ENCODE peak calls at places on chromosomes 13 and 19, in four cellular contexts. E is lower lobe of right lung, C is ascending aorta, K is A549. U is an unnamed sample.
A peak's percentile ranks its signal among the peaks of the same experiment; 100 is the strongest.

GRCh38 chr13:43441464-43441863 is 345.3 kb downstream of the ENOX1 start:
- DNase-seq in E (no peak), C (no peak), K (no peak), U (no peak)

GRCh38 chr19:17658240-17658639 is 29.9 kb downstream of the UNC13A start:
- DNase-seq in E (no peak), C (no peak), K (no peak), U (no peak)

GRCh38 chr13:57624565-57625435 is 6.7 kb upstream of the PCDH17 start:
- DNase-seq in E (no peak), C (no peak), K (peak; percentile 51), U (no peak)

GRCh38 chr19:28456708-28457320 is 756.1 kb downstream of the UQCRFS1 start:
- DNase-seq in E (no peak), C (no peak), K (no peak), U (no peak)

GRCh38 chr13:25292301-25292700 is 5.0 kb upstream of the MTMR6 start:
- DNase-seq in E (no peak), C (no peak), K (no peak), U (no peak)

GRCh38 chr19:2332341-2333026 is 4.0 kb downstream of the SPPL2B start:
- DNase-seq in E (no peak), C (no peak), K (no peak), U (no peak)

GRCh38 chr19:53492153-53492552 is 24.6 kb downstream of the ZNF813 start:
- DNase-seq in E (no peak), C (no peak), K (no peak), U (no peak)

GRCh38 chr13:81304121-81304659 is 963.3 kb upstream of the SPRY2 start:
- DNase-seq in E (no peak), C (no peak), K (no peak), U (no peak)

GRCh38 chr13:107025991-107026390 is 458.1 kb upstream of the ARGLU1 start:
- DNase-seq in E (peak; percentile 51), C (peak; percentile 78), K (no peak), U (peak; percentile 91)

GRCh38 chr13:77583551-77583950 is 48.0 kb downstream of the SCEL start:
- DNase-seq in E (no peak), C (no peak), K (no peak), U (no peak)

GRCh38 chr19:46069841-46070341 is 29.1 kb upstream of the IGFL4 start:
- DNase-seq in E (no peak), C (no peak), K (peak; percentile 75), U (no peak)

GRCh38 chr19:8573316-8573715 is 3.9 kb downstream of the MYO1F start:
- DNase-seq in E (no peak), C (no peak), K (no peak), U (no peak)

GRCh38 chr13:50626031-50626643 is 217.4 kb downstream of the DLEU7 start:
- DNase-seq in E (no peak), C (no peak), K (no peak), U (no peak)

GRCh38 chr19:2239771-2240770 is 3.4 kb downstream of the SF3A2 start:
- DNase-seq in E (no peak), C (no peak), K (no peak), U (no peak)

GRCh38 chr13:57017357-57017756 is 123.4 kb upstream of the PRR20A start:
- DNase-seq in E (no peak), C (no peak), K (no peak), U (no peak)

GRCh38 chr19:17323274-17323972 is 11.2 kb downstream of the ANO8 start:
- DNase-seq in E (no peak), C (no peak), K (no peak), U (no peak)

GRCh38 chr19:49430172-49430677 is 5.0 kb downstream of the GFY start:
- DNase-seq in E (no peak), C (no peak), K (peak; percentile 64), U (no peak)

GRCh38 chr19:42351079-42351735 is 25.8 kb downstream of the MEGF8 start:
- DNase-seq in E (no peak), C (no peak), K (no peak), U (no peak)

GRCh38 chr13:58682616-58683015 is 1051.1 kb downstream of the PCDH17 start:
- DNase-seq in E (no peak), C (no peak), K (no peak), U (no peak)

GRCh38 chr19:39162441-39163043 is 34.2 kb upstream of the NCCRP1 start:
- DNase-seq in E (no peak), C (no peak), K (no peak), U (no peak)

GRCh38 chr13:112969692-112970338 is 801 bp downstream of the MCF2L start:
- DNase-seq in E (no peak), C (no peak), K (no peak), U (no peak)

GRCh38 chr13:101618440-101619187 is 166.1 kb downstream of the ITGBL1 start:
- DNase-seq in E (no peak), C (no peak), K (no peak), U (no peak)
- H3K27ac ChIP-seq in E (no peak overlapping the region), C (no peak overlapping the region), K (no peak overlapping the region), U (no peak overlapping the region)

GRCh38 chr13:73943137-73943964 is 190.9 kb downstream of the KLF12 start:
- DNase-seq in E (no peak), C (no peak), K (no peak), U (no peak)

GRCh38 chr13:73945871-73946270 is 188.3 kb downstream of the KLF12 start:
- DNase-seq in E (no peak), C (no peak), K (no peak), U (no peak)

GRCh38 chr13:73948848-73949529 is 185.2 kb downstream of the KLF12 start:
- DNase-seq in E (no peak), C (no peak), K (no peak), U (no peak)

GRCh38 chr13:73943965-73944233 is 190.3 kb downstream of the KLF12 start:
- DNase-seq in E (no peak), C (no peak), K (no peak), U (no peak)

GRCh38 chr13:73945371-73945770 is 188.8 kb downstream of the KLF12 start:
- DNase-seq in E (no peak), C (no peak), K (no peak), U (no peak)
- TF ChIP-seq CTCF in E (no peak), C (no peak), K (no peak), U (no peak)

GRCh38 chr13:38667526-38668094 is 19.3 kb upstream of the FREM2 start:
- DNase-seq in E (no peak), C (no peak), K (no peak), U (no peak)
- H3K4me3 ChIP-seq in E (no peak overlapping the region), C (no peak overlapping the region), K (no peak overlapping the region), U (no peak overlapping the region)

GRCh38 chr13:20198781-20199180 is 6.0 kb upstream of the GJB2 start:
- DNase-seq in E (no peak), C (no peak), K (no peak), U (no peak)

GRCh38 chr13:20193142-20193923 is 595 bp upstream of the GJB2 start:
- DNase-seq in E (no peak), C (no peak), K (no peak), U (peak; percentile 64)

GRCh38 chr13:20195846-20196245 is 3.1 kb upstream of the GJB2 start:
- DNase-seq in E (no peak), C (no peak), K (no peak), U (peak; percentile 8)

GRCh38 chr13:20193924-20194631 is 1.3 kb upstream of the GJB2 start:
- DNase-seq in E (no peak), C (no peak), K (no peak), U (peak; percentile 61)

DNA sequence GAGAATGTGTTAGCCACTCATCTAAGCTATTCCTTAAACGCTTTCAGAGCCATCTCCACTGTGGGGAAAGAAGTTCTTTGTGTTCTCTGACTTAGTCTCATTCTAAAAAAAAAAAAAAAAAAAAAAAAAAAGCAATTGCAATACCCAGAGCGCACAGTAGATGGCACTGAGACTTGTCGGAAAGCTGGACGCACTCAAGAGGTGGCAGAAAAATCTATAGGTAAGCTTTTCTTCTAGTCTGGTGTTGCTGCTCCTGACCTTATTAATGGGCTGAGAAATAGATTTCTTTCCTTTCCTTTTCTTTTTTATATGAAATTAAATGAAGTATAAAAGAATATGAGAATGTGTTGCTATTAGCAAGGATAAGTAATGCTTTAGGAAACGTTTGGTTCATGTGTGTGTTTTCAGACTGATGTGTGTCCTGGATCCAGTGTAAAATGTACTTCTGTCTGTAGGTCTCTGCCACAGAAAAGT is 4.7 kb upstream of the GJB2 start:
- DNase-seq in E (no peak), C (no peak), K (peak; percentile 31), U (no peak)
- H3K27ac ChIP-seq in E (no peak overlapping the region), C (no peak overlapping the region), K (no peak overlapping the region), U (no peak overlapping the region)

GRCh38 chr13:98871727-98872126 is 106.1 kb downstream of the DOCK9 start:
- DNase-seq in E (no peak), C (no peak), K (no peak), U (no peak)

GRCh38 chr13:98866882-98867281 is 111.0 kb downstream of the DOCK9 start:
- DNase-seq in E (no peak), C (no peak), K (no peak), U (no peak)

GRCh38 chr13:98868932-98869331 is 108.9 kb downstream of the DOCK9 start:
- DNase-seq in E (no peak), C (no peak), K (no peak), U (no peak)

GRCh38 chr13:98873377-98874028 is 104.4 kb downstream of the DOCK9 start:
- DNase-seq in E (no peak), C (no peak), K (peak; percentile 17), U (no peak)

GRCh38 chr13:98869408-98870090 is 108.3 kb downstream of the DOCK9 start:
- DNase-seq in E (no peak), C (no peak), K (peak; percentile 6), U (no peak)
- TF ChIP-seq CTCF in E (no peak), C (no peak), K (peak; percentile 27), U (no peak)

GRCh38 chr13:28558567-28558966 is 63.6 kb upstream of the FLT1 start:
- DNase-seq in E (no peak), C (no peak), K (no peak), U (no peak)
- H3K4me3 ChIP-seq in E (no peak overlapping the region), C (no peak overlapping the region), K (no peak overlapping the region), U (peak overlapping the region; percentile 11)

GRCh38 chr13:98752111-98752941 is at the start of gene SLC15A1:
- DNase-seq in E (no peak), C (no peak), K (no peak), U (no peak)

GRCh38 chr13:98749501-98749900 is 3.0 kb downstream of the SLC15A1 start:
- DNase-seq in E (no peak), C (no peak), K (no peak), U (no peak)

GRCh38 chr13:98755116-98755515 is 2.6 kb upstream of the SLC15A1 start:
- DNase-seq in E (no peak), C (no peak), K (no peak), U (no peak)

GRCh38 chr13:98752942-98753290 is 444 bp upstream of the SLC15A1 start:
- DNase-seq in E (no peak), C (no peak), K (no peak), U (no peak)

GRCh38 chr13:98751397-98752110 is 918 bp downstream of the SLC15A1 start:
- DNase-seq in E (no peak), C (no peak), K (peak; percentile 9), U (no peak)
- H3K27ac ChIP-seq in E (no peak overlapping the region), C (no peak overlapping the region), K (no peak overlapping the region), U (no peak overlapping the region)

U was measured in coronary artery.